ENCODE peak calls at places on chromosomes 2 and 18, in four cellular contexts. One of them, this sample, is unnamed.

GRCh38 chr2:232239956-232240681 is 138.4 kb upstream of the ALPP start:
- DNase-seq in GM12878: no peak
- DNase-seq in WTC11: no peak
- DNase-seq in K562: no peak
- DNase-seq in this sample: no peak

GRCh38 chr2:232432598-232433184 is 23.3 kb upstream of the ALPI start:
- DNase-seq in WTC11: peak
- DNase-seq in K562: peak
- DNase-seq in GM12878: no peak
- DNase-seq in this sample: peak

GRCh38 chr2:8545676-8546318 is 136.1 kb upstream of the ID2 start:
- DNase-seq in WTC11: no peak
- DNase-seq in GM12878: no peak
- DNase-seq in K562: no peak
- DNase-seq in this sample: no peak

GRCh38 chr2:146077156-146077555 is 1557.2 kb upstream of the ZEB2 start:
- DNase-seq in WTC11: no peak
- DNase-seq in GM12878: no peak
- DNase-seq in K562: no peak
- DNase-seq in this sample: no peak

GRCh38 chr2:217756375-217757107 is 246.3 kb downstream of the TNS1 start:
- DNase-seq in WTC11: peak
- DNase-seq in GM12878: no peak
- DNase-seq in K562: peak
- DNase-seq in this sample: peak

GRCh38 chr2:232653441-232653840 is 20.0 kb downstream of the EFHD1 start:
- DNase-seq in K562: no peak
- DNase-seq in GM12878: no peak
- DNase-seq in WTC11: no peak
- DNase-seq in this sample: no peak

GRCh38 chr2:38064805-38065501 is 11.0 kb downstream of the CYP1B1 start:
- DNase-seq in K562: no peak
- DNase-seq in WTC11: no peak
- DNase-seq in GM12878: no peak
- DNase-seq in this sample: no peak

GRCh38 chr2:201881382-201881720 is 75.0 kb downstream of the CDK15 start:
- DNase-seq in K562: no peak
- DNase-seq in GM12878: no peak
- DNase-seq in WTC11: no peak
- DNase-seq in this sample: no peak

GRCh38 chr2:10424051-10424450 is 24.1 kb downstream of the ODC1 start:
- DNase-seq in WTC11: no peak
- DNase-seq in GM12878: no peak
- DNase-seq in K562: no peak
- DNase-seq in this sample: no peak

GRCh38 chr2:205680067-205680466 is 2.2 kb upstream of the NRP2 start:
- DNase-seq in GM12878: no peak
- DNase-seq in K562: peak
- DNase-seq in WTC11: peak
- DNase-seq in this sample: peak

GRCh38 chr2:203326355-203326754 is 1.8 kb upstream of the ABI2 start:
- DNase-seq in K562: no peak
- DNase-seq in GM12878: no peak
- DNase-seq in WTC11: no peak
- DNase-seq in this sample: no peak

GRCh38 chr2:171409436-171409971 is 24.3 kb downstream of the METTL8 start:
- DNase-seq in GM12878: no peak
- DNase-seq in K562: no peak
- DNase-seq in WTC11: peak
- DNase-seq in this sample: no peak

GRCh38 chr2:142825861-142826260 is 51.6 kb upstream of the KYNU start:
- DNase-seq in GM12878: no peak
- DNase-seq in WTC11: no peak
- DNase-seq in K562: no peak
- DNase-seq in this sample: no peak

GRCh38 chr2:12296120-12296519 is 420.6 kb upstream of the TRIB2 start:
- DNase-seq in GM12878: no peak
- DNase-seq in WTC11: no peak
- DNase-seq in K562: no peak
- DNase-seq in this sample: no peak

GRCh38 chr2:215696998-215697397 is 261.1 kb upstream of the FN1 start:
- DNase-seq in WTC11: no peak
- DNase-seq in K562: no peak
- DNase-seq in GM12878: no peak
- DNase-seq in this sample: no peak

GRCh38 chr2:70964596-70965386 is 13.6 kb upstream of the ANKRD53 start:
- DNase-seq in GM12878: no peak
- DNase-seq in K562: peak
- DNase-seq in WTC11: peak
- DNase-seq in this sample: peak

GRCh38 chr2:233384811-233385488 is 30.7 kb downstream of the DGKD start:
- DNase-seq in K562: no peak
- DNase-seq in GM12878: no peak
- DNase-seq in WTC11: no peak
- DNase-seq in this sample: no peak

GRCh38 chr2:72153026-72153791 is 5.5 kb upstream of the CYP26B1 start:
- DNase-seq in K562: no peak
- DNase-seq in WTC11: no peak
- DNase-seq in GM12878: no peak
- DNase-seq in this sample: peak

GRCh38 chr18:8052237-8052701 is 485.2 kb downstream of the PTPRM start:
- DNase-seq in WTC11: no peak
- DNase-seq in K562: no peak
- DNase-seq in GM12878: no peak
- DNase-seq in this sample: no peak

GRCh38 chr2:96521219-96521618 is 15.3 kb upstream of the ARID5A start:
- DNase-seq in GM12878: no peak
- DNase-seq in WTC11: no peak
- DNase-seq in K562: no peak
- DNase-seq in this sample: no peak

GRCh38 chr2:23298551-23298950 is 86.4 kb upstream of the KLHL29 start:
- DNase-seq in GM12878: no peak
- DNase-seq in WTC11: no peak
- DNase-seq in K562: no peak
- DNase-seq in this sample: no peak

GRCh38 chr18:43279015-43279758 is 1.9 kb upstream of the SYT4 start:
- DNase-seq in K562: no peak
- DNase-seq in GM12878: no peak
- DNase-seq in WTC11: peak
- DNase-seq in this sample: peak

GRCh38 chr2:172438064-172438421 is 10.7 kb downstream of the ITGA6 start:
- DNase-seq in K562: no peak
- DNase-seq in WTC11: no peak
- DNase-seq in GM12878: no peak
- DNase-seq in this sample: no peak

GRCh38 chr18:49853436-49853835 is 40.1 kb upstream of the ACAA2 start:
- DNase-seq in WTC11: no peak
- DNase-seq in K562: no peak
- DNase-seq in GM12878: no peak
- DNase-seq in this sample: no peak

GRCh38 chr2:9656270-9656766 is 25.5 kb upstream of the YWHAQ start:
- DNase-seq in K562: peak
- DNase-seq in WTC11: no peak
- DNase-seq in GM12878: peak
- DNase-seq in this sample: no peak

GRCh38 chr2:25552343-25552742 is 121.0 kb downstream of the DTNB start:
- DNase-seq in WTC11: no peak
- DNase-seq in GM12878: no peak
- DNase-seq in K562: no peak
- DNase-seq in this sample: no peak

GRCh38 chr18:60722742-60723141 is 350.2 kb upstream of the MC4R start:
- DNase-seq in WTC11: no peak
- DNase-seq in K562: no peak
- DNase-seq in GM12878: no peak
- DNase-seq in this sample: no peak

GRCh38 chr2:202608142-202608852 is 26.5 kb upstream of the FAM117B start:
- DNase-seq in K562: no peak
- DNase-seq in GM12878: peak
- DNase-seq in WTC11: no peak
- DNase-seq in this sample: no peak

GRCh38 chr2:149009928-149010461 is 28.5 kb upstream of the LYPD6B start:
- DNase-seq in GM12878: no peak
- DNase-seq in K562: no peak
- DNase-seq in WTC11: no peak
- DNase-seq in this sample: peak

GRCh38 chr2:217277646-217278048 is 417.8 kb upstream of the TNP1 start:
- DNase-seq in WTC11: no peak
- DNase-seq in K562: no peak
- DNase-seq in GM12878: no peak
- DNase-seq in this sample: no peak

GRCh38 chr2:72222829-72223564 is 75.3 kb upstream of the CYP26B1 start:
- DNase-seq in WTC11: no peak
- DNase-seq in K562: no peak
- DNase-seq in GM12878: no peak
- DNase-seq in this sample: peak

GRCh38 chr2:158079672-158080071 is 22.0 kb upstream of the UPP2 start:
- DNase-seq in GM12878: no peak
- DNase-seq in WTC11: no peak
- DNase-seq in K562: no peak
- DNase-seq in this sample: no peak

GRCh38 chr2:236969075-236969474 is 116.6 kb upstream of the COPS8 start:
- DNase-seq in K562: no peak
- DNase-seq in WTC11: no peak
- DNase-seq in GM12878: no peak
- DNase-seq in this sample: no peak

GRCh38 chr2:148926291-148926961 is 51.4 kb downstream of the KIF5C start:
- DNase-seq in K562: peak
- DNase-seq in GM12878: peak
- DNase-seq in WTC11: peak
- DNase-seq in this sample: peak

GRCh38 chr2:183059561-183059960 is 19.0 kb upstream of the DUSP19 start:
- DNase-seq in K562: peak
- DNase-seq in WTC11: no peak
- DNase-seq in GM12878: no peak
- DNase-seq in this sample: no peak

GRCh38 chr2:54271236-54271635 is 15.2 kb upstream of the TSPYL6 start:
- DNase-seq in WTC11: no peak
- DNase-seq in GM12878: no peak
- DNase-seq in K562: no peak
- DNase-seq in this sample: no peak

GRCh38 chr2:54262015-54262765 is 6.2 kb upstream of the TSPYL6 start:
- DNase-seq in GM12878: no peak
- DNase-seq in WTC11: no peak
- DNase-seq in K562: no peak
- DNase-seq in this sample: peak

GRCh38 chr2:54271843-54272600 is 16.0 kb upstream of the TSPYL6 start:
- DNase-seq in K562: no peak
- DNase-seq in WTC11: no peak
- DNase-seq in GM12878: no peak
- DNase-seq in this sample: no peak

GRCh38 chr2:54267577-54267976 is 11.5 kb upstream of the TSPYL6 start:
- DNase-seq in K562: no peak
- DNase-seq in WTC11: no peak
- DNase-seq in GM12878: no peak
- DNase-seq in this sample: no peak
- TF ChIP-seq USF1 in K562: no peak
- TF ChIP-seq USF1 in WTC11: no peak
- TF ChIP-seq USF1 in GM12878: no peak
- TF ChIP-seq USF1 in this sample: no peak

DNA sequence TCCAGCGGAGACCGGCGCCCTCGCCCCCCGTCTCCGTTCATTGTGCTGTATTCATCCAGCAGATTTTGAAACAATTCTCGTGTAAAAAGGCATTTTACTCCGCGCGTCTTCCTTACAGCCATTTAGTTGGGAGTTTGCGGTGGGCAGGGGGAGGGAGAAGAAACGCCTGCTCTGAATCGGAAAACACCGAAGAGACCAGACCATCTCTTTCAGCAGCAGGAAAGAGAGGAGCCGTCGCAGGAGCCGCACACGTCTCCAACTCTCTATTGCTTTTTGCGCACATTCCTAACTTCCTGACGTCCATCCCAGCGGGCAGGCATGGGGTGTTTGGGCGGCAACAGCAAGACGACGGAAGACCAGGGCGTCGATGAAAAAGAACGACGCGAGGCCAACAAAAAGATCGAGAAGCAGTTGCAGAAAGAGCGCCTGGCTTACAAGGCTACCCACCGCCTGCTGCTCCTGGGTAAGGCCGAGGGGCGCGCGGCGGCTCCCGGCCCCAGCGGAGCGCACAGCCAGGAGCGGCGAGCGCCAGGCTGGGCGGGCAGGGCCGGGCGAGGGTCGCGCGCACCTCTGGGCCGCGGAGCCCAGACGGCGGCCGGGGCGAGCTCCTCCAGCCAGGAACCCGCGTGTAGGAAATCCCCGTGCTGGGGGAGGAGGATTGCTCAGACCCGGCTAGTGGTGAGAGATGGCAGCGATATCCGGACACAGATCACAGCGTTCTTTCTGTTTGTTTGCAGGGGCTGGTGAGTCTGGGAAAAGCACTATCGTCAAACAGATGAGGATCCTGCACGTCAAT is 63.2 kb downstream of the GNAL start:
- DNase-seq in K562: peak
- DNase-seq in WTC11: peak
- DNase-seq in GM12878: no peak
- DNase-seq in this sample: peak
- TF ChIP-seq USF1 in K562: no peak
- TF ChIP-seq USF1 in WTC11: no peak
- TF ChIP-seq USF1 in GM12878: no peak
- TF ChIP-seq USF1 in this sample: no peak

GRCh38 chr18:11657152-11657551 is 31.9 kb upstream of the GNAL start:
- DNase-seq in WTC11: no peak
- DNase-seq in K562: no peak
- DNase-seq in GM12878: no peak
- DNase-seq in this sample: no peak

GRCh38 chr18:11658989-11659388 is 30.1 kb upstream of the GNAL start:
- DNase-seq in K562: no peak
- DNase-seq in GM12878: no peak
- DNase-seq in WTC11: no peak
- DNase-seq in this sample: no peak

GRCh38 chr18:11658019-11658418 is 31.0 kb upstream of the GNAL start:
- DNase-seq in K562: no peak
- DNase-seq in WTC11: no peak
- DNase-seq in GM12878: no peak
- DNase-seq in this sample: no peak

GRCh38 chr18:11655605-11655932 is 33.5 kb upstream of the GNAL start:
- DNase-seq in WTC11: no peak
- DNase-seq in GM12878: no peak
- DNase-seq in K562: no peak
- DNase-seq in this sample: no peak

DNA sequence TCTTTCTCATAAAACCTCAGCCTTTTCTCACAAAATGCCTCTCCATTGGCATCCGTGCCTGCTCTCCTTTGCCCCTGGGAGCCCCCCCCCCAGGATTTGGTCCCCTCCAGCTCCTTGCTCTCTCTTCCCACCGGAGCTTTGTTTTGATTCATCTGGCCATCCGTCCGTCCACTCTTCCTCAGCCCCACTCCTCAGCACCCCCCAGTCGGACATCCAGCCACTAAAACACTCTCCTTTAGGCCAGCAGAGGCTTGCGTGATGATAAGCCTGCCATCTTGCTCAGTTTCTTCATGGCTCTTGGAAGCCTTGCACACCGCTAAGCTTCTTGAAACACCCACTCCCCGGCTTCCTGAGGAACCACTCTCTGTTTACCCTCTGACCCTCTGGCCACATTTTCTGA is 31.5 kb upstream of the GNAL start:
- DNase-seq in GM12878: no peak
- DNase-seq in K562: no peak
- DNase-seq in WTC11: no peak
- DNase-seq in this sample: no peak
- TF ChIP-seq USF1 in GM12878: no peak
- TF ChIP-seq USF1 in K562: no peak
- TF ChIP-seq USF1 in WTC11: no peak
- TF ChIP-seq USF1 in this sample: no peak

GRCh38 chr2:28457237-28457636 is 38.6 kb upstream of the PLB1 start:
- DNase-seq in WTC11: peak
- DNase-seq in K562: peak
- DNase-seq in GM12878: no peak
- DNase-seq in this sample: no peak
- TF ChIP-seq USF1 in WTC11: no peak
- TF ChIP-seq USF1 in K562: no peak
- TF ChIP-seq USF1 in GM12878: no peak
- TF ChIP-seq USF1 in this sample: no peak